ENCODE peak calls at places on chromosomes 11 and 22, in ten cellular contexts. G is EL; R is midbrain; E is H54; X is activated CD8-positive, alpha-beta memory T cell treated with anti-CD3 and anti-CD28 coated beads, Interleukin-2, amount 50 U/mL, for 48 hours; Z is osteoblast; B is left cardiac atrium; A is heart left ventricle; C is stimulated activated CD8-positive, alpha-beta memory T cell treated with anti-CD3 and anti-CD28 coated beads, Interleukin-4, amount 100 ng/mL, for 24 hours; T is AG09319. K is an unnamed sample.

GRCh38 chr11:115241899-115242298 is 262.3 kb downstream of the CADM1 start:
- DNase-seq in B (no peak), A (no peak), T (no peak), Z (no peak), C (no peak), G (no peak), X (no peak), E (no peak), R (no peak), K (no peak)

GRCh38 chr11:69157156-69157821 is 1.6 kb downstream of the SMIM38 start:
- DNase-seq in Z (peak), B (peak), C (no peak), T (no peak), A (peak), X (no peak), G (peak), E (no peak), R (peak), K (peak)

GRCh38 chr22:43711681-43712080 is 100.4 kb downstream of the EFCAB6 start:
- DNase-seq in A (no peak), T (no peak), X (no peak), B (no peak), Z (no peak), R (no peak), C (no peak), G (no peak), E (no peak), K (no peak)

GRCh38 chr11:44865866-44866272 is 84.8 kb downstream of the TP53I11 start:
- DNase-seq in E (no peak), T (no peak), R (no peak), C (no peak), Z (peak), X (no peak), G (no peak), A (peak), B (peak), K (no peak)

GRCh38 chr11:36342327-36342726 is 46.2 kb downstream of the PRR5L start:
- DNase-seq in R (no peak), G (no peak), T (no peak), E (no peak), X (no peak), Z (no peak), A (no peak), B (no peak), C (no peak), K (no peak)

GRCh38 chr11:133945087-133945974 is 11.4 kb downstream of the IGSF9B start:
- DNase-seq in B (peak), X (peak), Z (no peak), R (no peak), C (peak), G (peak), T (no peak), E (no peak), A (peak), K (no peak)

GRCh38 chr11:36475192-36475591 is 34.9 kb downstream of the TRAF6 start:
- DNase-seq in T (no peak), R (no peak), Z (no peak), G (no peak), E (no peak), C (no peak), X (no peak), A (no peak), B (no peak), K (no peak)

GRCh38 chr11:87368876-87369480 is 331.2 kb downstream of the TMEM135 start:
- DNase-seq in A (no peak), T (no peak), G (peak), Z (no peak), R (no peak), C (no peak), X (no peak), B (no peak), E (no peak), K (no peak)

GRCh38 chr11:68825603-68826002 is 16.1 kb downstream of the CPT1A start:
- DNase-seq in A (no peak), G (peak), Z (no peak), B (no peak), T (no peak), R (no peak), C (no peak), X (peak), E (no peak), K (no peak)

GRCh38 chr22:36149464-36149863 is 11.1 kb downstream of the APOL3 start:
- DNase-seq in T (no peak), B (no peak), X (no peak), R (no peak), G (no peak), C (no peak), Z (no peak), E (no peak), A (no peak), K (no peak)

GRCh38 chr22:20131856-20132685 is 467 bp downstream of the ZDHHC8 start:
- DNase-seq in E (no peak), Z (peak), X (no peak), R (no peak), T (no peak), G (no peak), B (peak), A (no peak), C (no peak), K (no peak)

GRCh38 chr22:27344546-27344945 is 457.0 kb downstream of the MN1 start:
- DNase-seq in G (no peak), X (no peak), B (no peak), C (no peak), R (no peak), T (no peak), Z (no peak), A (no peak), E (no peak), K (no peak)

GRCh38 chr22:28741200-28741757 is 341 bp downstream of the CHEK2 start:
- DNase-seq in R (no peak), E (no peak), A (no peak), X (no peak), B (no peak), G (no peak), C (no peak), T (no peak), Z (peak), K (no peak)

GRCh38 chr11:128841461-128842072 is 25.5 kb downstream of the KCNJ1 start:
- DNase-seq in C (no peak), T (no peak), G (no peak), A (no peak), X (no peak), B (no peak), Z (no peak), R (no peak), E (no peak), K (no peak)

GRCh38 chr11:15073361-15074205 is at the start of gene CALCB:
- DNase-seq in Z (peak), G (peak), B (peak), C (peak), R (no peak), A (no peak), X (peak), E (no peak), T (no peak), K (no peak)

GRCh38 chr22:20438678-20439492 is 1.3 kb upstream of the SCARF2 start:
- DNase-seq in A (peak), R (no peak), T (no peak), X (no peak), G (peak), C (no peak), B (peak), Z (peak), E (peak), K (no peak)

GRCh38 chr11:70788247-70789022 is 390.1 kb downstream of the CTTN start:
- DNase-seq in G (peak), E (peak), A (no peak), C (no peak), Z (peak), X (no peak), T (peak), B (no peak), R (no peak), K (no peak)

GRCh38 chr11:106503901-106504300 is 426.4 kb downstream of the AASDHPPT start:
- DNase-seq in C (no peak), A (no peak), T (no peak), Z (no peak), E (no peak), B (no peak), R (no peak), X (no peak), G (no peak), K (no peak)

GRCh38 chr11:30062103-30062502 is 45.3 kb upstream of the KCNA4 start:
- DNase-seq in R (no peak), Z (no peak), E (no peak), X (no peak), C (no peak), T (no peak), G (no peak), B (no peak), A (no peak), K (no peak)

K was measured in globus pallidus.